ENCODE peak calls at places on chromosomes 1 and 21, in ten cellular contexts. M, Z, H, X, K, A, W, I, P and T are unnamed samples.

GRCh38 chr1:197464039-197464438 is 196.0 kb downstream of the CRB1 start:
- DNase-seq in Z (peak; percentile 87), H (no peak), X (no peak), P (no peak), I (no peak), K (no peak), W (no peak), A (no peak), M (peak; percentile 75), T (no peak)

GRCh38 chr1:81811757-81812371 is 11.1 kb downstream of the ADGRL2 start:
- DNase-seq in M (no peak), A (no peak), W (no peak), Z (peak; percentile 6), K (no peak), X (no peak), I (no peak), H (no peak), P (no peak), T (no peak)

GRCh38 chr1:197774691-197775281 is 494 bp downstream of the DENND1B start:
- DNase-seq in W (peak; percentile 50), A (peak; percentile 13), X (peak; percentile 65), P (peak; percentile 75), Z (peak; percentile 61), I (peak; percentile 49), H (peak; percentile 72), K (no peak), M (peak; percentile 52), T (peak; percentile 89)

GRCh38 chr21:46048926-46049889 is 48.7 kb upstream of the COL6A2 start:
- DNase-seq in P (peak; percentile 57), Z (peak; percentile 100), H (peak; percentile 50), W (no peak), I (peak; percentile 65), A (no peak), K (no peak), X (no peak), M (peak; percentile 100), T (no peak)

GRCh38 chr1:53697671-53698380 is 41.1 kb downstream of the GLIS1 start:
- DNase-seq in Z (peak; percentile 34), H (no peak), K (no peak), A (no peak), M (peak; percentile 74), X (no peak), W (no peak), I (no peak), P (no peak), T (no peak)

GRCh38 chr1:15151377-15151806 is 2.2 kb upstream of the TMEM51 start:
- DNase-seq in H (no peak), Z (no peak), X (no peak), K (no peak), A (no peak), M (no peak), W (no peak), P (no peak), I (no peak), T (no peak)

GRCh38 chr1:226609836-226610455 is 61.4 kb downstream of the STUM start:
- DNase-seq in I (no peak), M (peak; percentile 88), X (peak; percentile 43), H (no peak), K (no peak), A (no peak), P (no peak), Z (no peak), W (no peak), T (peak; percentile 55)

GRCh38 chr1:213905315-213905714 is 82.5 kb upstream of the PROX1 start:
- DNase-seq in K (no peak), H (no peak), A (no peak), I (no peak), X (no peak), M (no peak), Z (no peak), P (no peak), W (no peak), T (no peak)

GRCh38 chr1:147794570-147794969 is 34.2 kb upstream of the GJA5 start:
- DNase-seq in H (no peak), Z (no peak), M (no peak), K (no peak), X (no peak), I (no peak), A (no peak), P (no peak), W (no peak), T (no peak)

GRCh38 chr21:39799178-39799577 is 54.2 kb downstream of the IGSF5 start:
- DNase-seq in I (no peak), W (no peak), H (no peak), X (no peak), M (no peak), A (no peak), K (no peak), P (no peak), Z (no peak), T (no peak)

GRCh38 chr1:43549921-43550597 is 19.4 kb downstream of the PTPRF start:
- DNase-seq in Z (no peak), P (peak; percentile 90), X (peak; percentile 73), H (peak; percentile 93), M (no peak), K (peak; percentile 34), A (no peak), I (peak; percentile 87), W (peak; percentile 96), T (no peak)

GRCh38 chr1:57111210-57111609 is 145.4 kb upstream of the C8B start:
- DNase-seq in A (no peak), I (no peak), P (no peak), K (no peak), M (no peak), X (no peak), Z (no peak), W (no peak), H (no peak), T (no peak)

GRCh38 chr1:185314416-185314815 is 2.6 kb downstream of the IVNS1ABP start:
- DNase-seq in H (no peak), P (no peak), K (no peak), Z (no peak), A (no peak), M (no peak), W (no peak), X (no peak), I (no peak), T (no peak)

GRCh38 chr1:185317886-185318310 is 855 bp upstream of the IVNS1ABP start:
- DNase-seq in X (no peak), W (no peak), A (no peak), K (no peak), P (no peak), I (peak; percentile 51), Z (peak; percentile 13), H (peak; percentile 50), M (no peak), T (no peak)

GRCh38 chr1:185317034-185317885 is at the start of gene IVNS1ABP:
- DNase-seq in A (peak; percentile 97), Z (peak; percentile 90), M (peak; percentile 83), I (peak; percentile 96), P (peak; percentile 97), H (peak; percentile 97), K (peak; percentile 72), X (peak; percentile 90), W (peak; percentile 94), T (peak; percentile 98)

GRCh38 chr1:185315364-185316108 is 1.5 kb downstream of the IVNS1ABP start:
- DNase-seq in I (no peak), H (peak; percentile 83), X (no peak), M (no peak), P (no peak), K (no peak), Z (peak; percentile 23), A (peak; percentile 22), W (no peak), T (no peak)

GRCh38 chr1:185316163-185317033 is 645 bp downstream of the IVNS1ABP start:
- DNase-seq in M (peak; percentile 84), H (peak; percentile 98), X (peak; percentile 97), W (peak; percentile 90), P (peak; percentile 95), Z (peak; percentile 92), A (peak; percentile 81), K (peak; percentile 35), I (peak; percentile 95), T (peak; percentile 95)
- TF ChIP-seq CTCF in M (no peak), H (no peak), X (no peak), W (no peak), P (no peak), Z (peak; percentile 3), A (no peak), K (no peak), I (no peak), T (peak; percentile 69)

DNA sequence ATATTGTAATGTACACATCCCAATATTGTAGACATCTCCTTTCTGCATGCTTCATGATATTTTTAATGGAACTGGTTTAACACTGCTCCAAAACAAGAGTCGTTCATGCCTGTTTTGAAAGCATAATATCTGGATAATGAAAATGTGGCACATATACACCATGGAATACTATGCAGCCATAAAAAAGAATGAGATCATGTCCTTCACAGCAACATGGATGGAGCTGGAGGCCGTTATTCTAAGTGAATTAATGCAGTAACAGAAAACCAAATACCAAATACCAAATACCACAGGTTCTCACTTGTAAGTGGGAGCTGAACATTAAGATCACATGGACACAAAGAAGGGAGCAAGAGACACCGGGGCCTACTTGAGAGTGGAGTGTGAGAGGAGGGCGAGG is 92.2 kb upstream of the C1orf105 start:
- DNase-seq in P (no peak), I (no peak), X (no peak), Z (no peak), A (no peak), M (no peak), W (no peak), H (no peak), K (no peak), T (no peak)
- TF ChIP-seq CTCF in P (no peak), I (no peak), X (no peak), Z (no peak), A (no peak), M (no peak), W (no peak), H (no peak), K (no peak), T (no peak)

DNA sequence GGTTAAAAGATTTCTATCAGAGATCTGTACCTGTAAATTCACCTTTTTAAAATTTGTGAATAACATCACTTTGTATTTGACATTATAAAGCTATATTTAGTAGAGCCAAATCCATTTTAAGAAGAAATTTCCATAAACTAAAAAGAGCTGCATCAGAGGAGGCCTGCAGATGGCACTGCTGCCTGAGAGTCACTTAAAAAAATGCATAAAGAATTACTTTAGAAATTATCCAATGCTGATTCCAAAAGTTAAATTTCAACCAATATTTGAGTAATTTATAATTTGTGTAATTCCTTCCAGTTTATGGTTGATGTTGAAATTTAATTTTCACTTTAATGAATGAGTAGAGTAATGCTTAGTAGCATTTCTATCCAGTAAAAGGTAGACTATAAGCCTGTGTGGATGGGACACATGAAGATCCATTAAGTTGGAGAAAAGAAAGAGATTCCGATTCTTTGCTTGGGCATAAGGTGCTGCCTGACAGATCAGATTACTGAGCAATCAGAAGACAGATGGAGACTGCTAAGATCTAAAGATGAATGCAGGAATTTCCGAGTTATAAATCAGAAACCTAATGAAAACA is 20.7 kb upstream of the RPE65 start:
- DNase-seq in A (no peak), W (no peak), P (no peak), Z (no peak), H (no peak), X (no peak), K (no peak), M (peak; percentile 43), I (no peak), T (no peak)
- TF ChIP-seq CTCF in A (no peak), W (no peak), P (peak; percentile 38), Z (peak; percentile 77), H (peak; percentile 58), X (peak; percentile 53), K (peak; percentile 76), M (peak; percentile 74), I (no peak), T (peak; percentile 95)

DNA sequence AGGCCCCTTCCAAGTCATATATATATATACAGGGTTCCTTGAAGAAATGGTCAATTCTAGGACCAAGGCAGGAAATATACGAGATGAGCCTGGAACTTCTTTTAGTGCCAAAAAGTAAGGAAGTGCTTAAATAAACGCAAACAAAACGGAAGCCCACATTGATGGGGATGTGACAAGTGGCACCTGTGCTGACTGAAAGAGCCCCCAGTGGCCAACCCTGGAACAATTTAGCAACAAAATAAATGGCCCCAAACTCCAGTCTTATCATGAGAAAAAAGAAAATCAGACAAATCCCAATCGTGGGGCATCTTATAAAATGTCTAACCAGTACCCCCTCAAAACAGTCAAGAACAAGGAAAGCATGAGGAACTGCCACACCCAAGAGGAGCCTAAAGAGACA is 17.7 kb downstream of the PLA2G5 start:
- DNase-seq in H (no peak), W (peak; percentile 15), P (no peak), I (no peak), Z (no peak), A (no peak), M (no peak), K (no peak), X (no peak), T (no peak)
- TF ChIP-seq CTCF in H (peak; percentile 6), W (peak; percentile 35), P (no peak), I (no peak), Z (no peak), A (no peak), M (peak; percentile 2), K (no peak), X (no peak), T (peak; percentile 12)